ENCODE peak calls at places on chromosomes 2 and 18, in five cellular contexts. Z is HuH-7.5; A is activated CD8-positive, alpha-beta T cell treated with anti-CD3 and anti-CD28 coated beads for 36 hours; E is nucleus accumbens; G is sciatic nerve. J is an unnamed sample.

GRCh38 chr2:222671259-222672067 is at the start of gene MOGAT1:
- DNase-seq in G (peak; percentile 60), E (peak; percentile 26), Z (peak; percentile 77), A (no peak), J (no peak)

GRCh38 chr2:16608661-16609643 is 56.7 kb downstream of the CYRIA start:
- DNase-seq in Z (peak; percentile 65), E (peak; percentile 72), A (peak; percentile 92), G (peak; percentile 94), J (peak; percentile 93)

GRCh38 chr2:217162533-217162932 is 302.7 kb upstream of the TNP1 start:
- DNase-seq in Z (no peak), G (peak; percentile 78), E (peak; percentile 60), A (peak; percentile 86), J (peak; percentile 47)

GRCh38 chr2:70240599-70240998 is 7.8 kb downstream of the TIA1 start:
- DNase-seq in E (no peak), G (no peak), A (no peak), Z (no peak), J (no peak)

GRCh38 chr2:69300650-69301049 is 86.4 kb downstream of the GFPT1 start:
- DNase-seq in G (no peak), A (no peak), Z (no peak), E (no peak), J (no peak)

GRCh38 chr2:49861821-49862220 is 707.5 kb upstream of the FSHR start:
- DNase-seq in A (no peak), G (no peak), E (no peak), Z (no peak), J (no peak)

GRCh38 chr18:68489018-68489792 is 225.7 kb downstream of the TMX3 start:
- DNase-seq in A (no peak), Z (no peak), G (no peak), E (no peak), J (no peak)

GRCh38 chr2:174492963-174493431 is 6.2 kb upstream of the GPR155 start:
- DNase-seq in A (peak; percentile 88), G (no peak), Z (no peak), E (no peak), J (peak; percentile 83)

GRCh38 chr2:149075065-149075464 is 36.6 kb downstream of the LYPD6B start:
- DNase-seq in G (no peak), Z (no peak), A (no peak), E (no peak), J (no peak)

GRCh38 chr2:181461056-181461630 is 4.0 kb downstream of the ITGA4 start:
- DNase-seq in G (no peak), A (peak; percentile 28), E (no peak), Z (no peak), J (peak; percentile 24)

GRCh38 chr2:219057709-219058540 is 2.8 kb downstream of the IHH start:
- DNase-seq in G (peak; percentile 85), Z (peak; percentile 80), E (peak; percentile 42), A (peak; percentile 84), J (peak; percentile 85)

GRCh38 chr18:47151457-47151856 is 1.2 kb upstream of the HDHD2 start:
- DNase-seq in E (no peak), Z (no peak), A (no peak), G (no peak), J (no peak)

J was measured in activated naive CD4-positive, alpha-beta T cell treated with anti-CD3 and anti-CD28 coated beads for 36 hours.